ENCODE peak calls at places on chromosomes 6 and 20, in six cellular contexts. E is pancreas, B is gastrocnemius medialis, Q is IMR-90, K is thyroid gland, L is mesendoderm. N is an unnamed sample.

GRCh38 chr6:39755231-39755630 is 30.0 kb upstream of the KIF6 start:
- DNase-seq in E (no peak), B (no peak), Q (peak; percentile 29), K (no peak), L (no peak), N (no peak)

GRCh38 chr6:155224618-155225017 is 39.2 kb upstream of the CLDN20 start:
- DNase-seq in E (no peak), B (no peak), Q (no peak), K (no peak), L (no peak), N (no peak)

GRCh38 chr6:1197309-1197708 is 114.6 kb upstream of the FOXQ1 start:
- DNase-seq in E (no peak), B (no peak), Q (no peak), K (no peak), L (no peak), N (no peak)

GRCh38 chr6:80304014-80304413 is 197.5 kb downstream of the BCKDHB start:
- DNase-seq in E (no peak), B (no peak), Q (no peak), K (no peak), L (no peak), N (no peak)

GRCh38 chr6:16257999-16258708 is 19.8 kb downstream of the GMPR start:
- DNase-seq in E (no peak), B (no peak), Q (peak; percentile 17), K (peak; percentile 69), L (peak; percentile 88), N (no peak)

GRCh38 chr20:37358366-37359150 is 12.6 kb downstream of the SRC start:
- DNase-seq in E (no peak), B (no peak), Q (no peak), K (no peak), L (no peak), N (no peak)

GRCh38 chr20:39829713-39830112 is 859.3 kb downstream of the MAFB start:
- DNase-seq in E (no peak), B (no peak), Q (no peak), K (no peak), L (no peak), N (no peak)

GRCh38 chr20:37522258-37523011 is 1.4 kb downstream of the NNAT start:
- DNase-seq in E (peak; percentile 50), B (peak; percentile 81), Q (peak; percentile 35), K (peak; percentile 76), L (peak; percentile 82), N (no peak)

GRCh38 chr6:53441035-53441493 is 92.3 kb upstream of the ELOVL5 start:
- DNase-seq in E (no peak), B (no peak), Q (peak; percentile 22), K (no peak), L (no peak), N (peak; percentile 23)

GRCh38 chr6:110581682-110582081 is 105.3 kb upstream of the SLC22A16 start:
- DNase-seq in E (no peak), B (no peak), Q (no peak), K (no peak), L (peak; percentile 17), N (no peak)

GRCh38 chr6:3349388-3350251 is 90.9 kb downstream of the PSMG4 start:
- DNase-seq in E (no peak), B (no peak), Q (no peak), K (no peak), L (no peak), N (no peak)

GRCh38 chr20:39302312-39302711 is 340.2 kb downstream of the DHX35 start:
- DNase-seq in E (no peak), B (no peak), Q (no peak), K (no peak), L (no peak), N (no peak)

GRCh38 chr6:89154131-89154530 is 8.3 kb downstream of the PM20D2 start:
- DNase-seq in E (no peak), B (no peak), Q (peak; percentile 28), K (no peak), L (no peak), N (no peak)

GRCh38 chr6:33702345-33702977 is 9.0 kb downstream of the UQCC2 start:
- DNase-seq in E (no peak), B (no peak), Q (peak; percentile 61), K (peak; percentile 65), L (peak; percentile 78), N (peak; percentile 56)

GRCh38 chr6:52389626-52390360 is 27.8 kb downstream of the PAQR8 start:
- DNase-seq in E (peak; percentile 89), B (no peak), Q (peak; percentile 50), K (peak; percentile 88), L (no peak), N (peak; percentile 92)

GRCh38 chr6:38378801-38379200 is 260.9 kb downstream of the BTBD9 start:
- DNase-seq in E (no peak), B (no peak), Q (peak; percentile 26), K (no peak), L (no peak), N (no peak)

GRCh38 chr6:142846883-142847287 is 98.1 kb downstream of the HIVEP2 start:
- DNase-seq in E (no peak), B (peak; percentile 85), Q (peak; percentile 95), K (no peak), L (peak; percentile 75), N (peak; percentile 92)

GRCh38 chr20:63591786-63592355 is 17.8 kb upstream of the HELZ2 start:
- DNase-seq in E (peak; percentile 52), B (no peak), Q (no peak), K (no peak), L (no peak), N (no peak)

GRCh38 chr20:62583424-62583920 is 58.8 kb upstream of the SLCO4A1 start:
- DNase-seq in E (no peak), B (no peak), Q (no peak), K (no peak), L (peak; percentile 43), N (peak; percentile 72)

GRCh38 chr20:7772376-7772775 is 167.9 kb downstream of the HAO1 start:
- DNase-seq in E (no peak), B (no peak), Q (peak; percentile 53), K (no peak), L (no peak), N (peak; percentile 72)

GRCh38 chr6:63804381-63804956 is 168.9 kb downstream of the PHF3 start:
- DNase-seq in E (no peak), B (no peak), Q (peak; percentile 95), K (no peak), L (peak; percentile 26), N (peak; percentile 42)

GRCh38 chr6:40825085-40825484 is 213.9 kb downstream of the UNC5CL start:
- DNase-seq in E (no peak), B (no peak), Q (no peak), K (no peak), L (no peak), N (peak; percentile 21)

GRCh38 chr20:53276143-53276542 is 304.0 kb downstream of the TSHZ2 start:
- DNase-seq in E (no peak), B (peak; percentile 10), Q (no peak), K (peak; percentile 10), L (no peak), N (peak; percentile 59)

GRCh38 chr20:21191839-21192238 is 66.0 kb downstream of the KIZ start:
- DNase-seq in E (no peak), B (no peak), Q (no peak), K (peak; percentile 69), L (peak; percentile 85), N (no peak)

GRCh38 chr6:705047-705446 is 12.1 kb upstream of the EXOC2 start:
- DNase-seq in E (no peak), B (no peak), Q (no peak), K (no peak), L (no peak), N (no peak)

GRCh38 chr6:50591135-50591534 is 122.2 kb upstream of the TFAP2D start:
- DNase-seq in E (no peak), B (no peak), Q (no peak), K (no peak), L (peak; percentile 85), N (no peak)

GRCh38 chr6:104484626-104485025 is 375.1 kb downstream of the HACE1 start:
- DNase-seq in E (no peak), B (no peak), Q (no peak), K (no peak), L (no peak), N (no peak)

GRCh38 chr6:70371454-70372105 is 41.7 kb upstream of the FAM135A start:
- DNase-seq in E (no peak), B (no peak), Q (peak; percentile 87), K (no peak), L (peak; percentile 23), N (no peak)

GRCh38 chr6:160733045-160733646 is 31.1 kb downstream of the PLG start:
- DNase-seq in E (no peak), B (no peak), Q (peak; percentile 13), K (peak; percentile 25), L (peak; percentile 76), N (peak; percentile 12)

GRCh38 chr6:89122625-89123024 is 4.8 kb upstream of the SRSF12 start:
- DNase-seq in E (no peak), B (no peak), Q (peak; percentile 52), K (no peak), L (peak; percentile 33), N (no peak)

GRCh38 chr6:40671338-40672050 is 84.3 kb upstream of the LRFN2 start:
- DNase-seq in E (peak; percentile 40), B (no peak), Q (no peak), K (no peak), L (no peak), N (no peak)

DNA sequence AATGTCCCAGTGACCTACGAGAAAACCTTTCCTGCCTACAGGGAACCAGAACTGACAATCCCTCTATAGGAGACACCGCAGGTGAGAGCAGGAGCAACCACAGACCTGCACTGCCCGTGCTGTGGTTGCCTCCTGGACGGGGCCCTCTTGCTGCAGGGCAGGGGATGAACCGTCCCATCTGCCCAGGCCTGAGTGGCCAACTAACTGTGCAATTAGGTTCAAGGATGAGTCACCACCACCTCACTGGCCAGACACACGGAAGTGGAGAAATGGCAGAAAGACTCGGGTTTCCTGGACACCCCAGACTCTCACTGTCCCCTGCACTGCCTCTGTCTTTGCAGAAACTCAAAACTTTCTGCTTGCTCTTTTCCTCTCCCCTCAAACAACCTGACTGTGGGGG is 13.8 kb upstream of the HLA-G start:
- DNase-seq in E (no peak), B (no peak), Q (peak; percentile 8), K (no peak), L (no peak), N (peak; percentile 52)
- H3K36me3 ChIP-seq in E (no peaks in the 10 kb centered on the region), B (no peaks in the 10 kb centered on the region), Q (no peaks in the 10 kb centered on the region), K (no peaks in the 10 kb centered on the region), L (no peaks in the 10 kb centered on the region), N (no peaks in the 10 kb centered on the region)

GRCh38 chr6:64926051-64926450 is 781.0 kb downstream of the EYS start:
- DNase-seq in E (no peak), B (no peak), Q (no peak), K (no peak), L (no peak), N (no peak)
- H3K36me3 ChIP-seq in E (no peaks in the 10 kb centered on the region), B (no peaks in the 10 kb centered on the region), Q (no peaks in the 10 kb centered on the region), K (no peaks in the 10 kb centered on the region), L (no peaks in the 10 kb centered on the region), N (no peaks in the 10 kb centered on the region)

DNA sequence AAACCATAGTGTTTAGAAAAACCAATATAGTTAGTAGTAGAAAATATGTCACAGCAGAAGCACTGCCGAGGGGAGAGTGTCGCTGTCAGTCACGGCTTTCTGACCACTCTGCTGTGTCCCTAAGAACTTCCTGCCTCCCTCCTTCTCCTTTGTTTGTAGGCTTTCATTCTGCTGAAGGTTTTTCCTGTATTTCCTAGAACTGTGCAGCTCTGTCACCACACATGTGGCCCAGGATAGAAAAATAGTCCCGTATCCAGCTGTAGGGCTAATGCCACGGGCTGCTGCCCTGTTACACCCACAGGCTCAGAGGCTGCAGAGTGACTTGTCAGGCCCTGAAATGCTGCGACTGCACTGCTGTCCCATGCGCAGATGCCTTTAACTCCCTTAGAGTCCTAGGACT is 52.6 kb upstream of the SYNJ2 start:
- DNase-seq in E (no peak), B (no peak), Q (no peak), K (no peak), L (no peak), N (no peak)
- H3K36me3 ChIP-seq in E (peaks cover 8% of the 10 kb centered on the region), B (peaks cover 93% of the 10 kb centered on the region), Q (peaks cover 55% of the 10 kb centered on the region), K (peaks cover 29% of the 10 kb centered on the region), L (peaks cover 2% of the 10 kb centered on the region), N (peaks cover 80% of the 10 kb centered on the region)

GRCh38 chr6:96213768-96214167 is 198.0 kb downstream of the FUT9 start:
- DNase-seq in E (no peak), B (no peak), Q (no peak), K (no peak), L (no peak), N (no peak)
- H3K36me3 ChIP-seq in E (no peaks in the 10 kb centered on the region), B (no peaks in the 10 kb centered on the region), Q (no peaks in the 10 kb centered on the region), K (no peaks in the 10 kb centered on the region), L (no peaks in the 10 kb centered on the region), N (no peaks in the 10 kb centered on the region)

N was measured in MG63.